ENCODE peak calls at places on chromosomes 6 and 20, in four cellular contexts. One of them, this sample, is unnamed.

GRCh38 chr6:145507251-145507650 is 228.1 kb downstream of the EPM2A start:
- DNase-seq in HCT116: no peak
- DNase-seq in GM23338: no peak
- DNase-seq in SK-N-SH: no peak
- DNase-seq in this sample: no peak

GRCh38 chr20:22462975-22463914 is 121.1 kb downstream of the FOXA2 start:
- DNase-seq in HCT116: no peak
- DNase-seq in GM23338: peak
- DNase-seq in SK-N-SH: no peak
- DNase-seq in this sample: peak

GRCh38 chr6:145721144-145721543 is 14.2 kb downstream of the EPM2A start:
- DNase-seq in HCT116: no peak
- DNase-seq in GM23338: no peak
- DNase-seq in SK-N-SH: no peak
- DNase-seq in this sample: no peak

GRCh38 chr6:142045380-142046270 is 87.1 kb upstream of the GJE1 start:
- DNase-seq in HCT116: peak
- DNase-seq in GM23338: no peak
- DNase-seq in SK-N-SH: no peak
- DNase-seq in this sample: peak

GRCh38 chr6:44651604-44652003 is 264.1 kb downstream of the CDC5L start:
- DNase-seq in HCT116: no peak
- DNase-seq in GM23338: peak
- DNase-seq in SK-N-SH: no peak
- DNase-seq in this sample: no peak

GRCh38 chr20:6140947-6141346 is 18.1 kb upstream of the FERMT1 start:
- DNase-seq in HCT116: no peak
- DNase-seq in GM23338: peak
- DNase-seq in SK-N-SH: peak
- DNase-seq in this sample: peak

GRCh38 chr20:64077094-64077493 is 2.2 kb downstream of the RGS19 start:
- DNase-seq in HCT116: no peak
- DNase-seq in GM23338: no peak
- DNase-seq in SK-N-SH: no peak
- DNase-seq in this sample: no peak

GRCh38 chr6:163935158-163935762 is 520.7 kb downstream of the QKI start:
- DNase-seq in HCT116: no peak
- DNase-seq in GM23338: no peak
- DNase-seq in SK-N-SH: no peak
- DNase-seq in this sample: no peak

GRCh38 chr20:11851646-11852045 is 66.0 kb upstream of the BTBD3 start:
- DNase-seq in HCT116: no peak
- DNase-seq in GM23338: no peak
- DNase-seq in SK-N-SH: no peak
- DNase-seq in this sample: no peak

GRCh38 chr6:33160728-33161323 is 31.4 kb downstream of the COL11A2 start:
- DNase-seq in HCT116: peak
- DNase-seq in GM23338: peak
- DNase-seq in SK-N-SH: peak
- DNase-seq in this sample: peak

GRCh38 chr20:53146201-53146891 is 174.2 kb downstream of the TSHZ2 start:
- DNase-seq in HCT116: no peak
- DNase-seq in GM23338: no peak
- DNase-seq in SK-N-SH: no peak
- DNase-seq in this sample: no peak

GRCh38 chr6:137638926-137639706 is 144.9 kb upstream of the OLIG3 start:
- DNase-seq in HCT116: no peak
- DNase-seq in GM23338: no peak
- DNase-seq in SK-N-SH: no peak
- DNase-seq in this sample: no peak

GRCh38 chr6:7058250-7058923 is 49.4 kb upstream of the RREB1 start:
- DNase-seq in HCT116: peak
- DNase-seq in GM23338: no peak
- DNase-seq in SK-N-SH: no peak
- DNase-seq in this sample: peak

GRCh38 chr20:54061106-54061881 is 9.1 kb downstream of the BCAS1 start:
- DNase-seq in HCT116: no peak
- DNase-seq in GM23338: no peak
- DNase-seq in SK-N-SH: no peak
- DNase-seq in this sample: no peak

GRCh38 chr20:59493926-59494325 is 110.4 kb upstream of the PHACTR3 start:
- DNase-seq in HCT116: no peak
- DNase-seq in GM23338: no peak
- DNase-seq in SK-N-SH: no peak
- DNase-seq in this sample: no peak

GRCh38 chr6:79453558-79454042 is 83.6 kb downstream of the LCA5 start:
- DNase-seq in HCT116: no peak
- DNase-seq in GM23338: no peak
- DNase-seq in SK-N-SH: no peak
- DNase-seq in this sample: no peak

GRCh38 chr6:157521665-157522335 is 140.8 kb downstream of the ZDHHC14 start:
- DNase-seq in HCT116: no peak
- DNase-seq in GM23338: no peak
- DNase-seq in SK-N-SH: no peak
- DNase-seq in this sample: no peak

GRCh38 chr20:61644387-61645076 is 392.5 kb downstream of the CDH4 start:
- DNase-seq in HCT116: no peak
- DNase-seq in GM23338: no peak
- DNase-seq in SK-N-SH: no peak
- DNase-seq in this sample: no peak

GRCh38 chr20:56328861-56329260 is 29.9 kb upstream of the FAM210B start:
- DNase-seq in HCT116: no peak
- DNase-seq in GM23338: no peak
- DNase-seq in SK-N-SH: no peak
- DNase-seq in this sample: peak

GRCh38 chr20:39829713-39830112 is 859.3 kb downstream of the MAFB start:
- DNase-seq in HCT116: no peak
- DNase-seq in GM23338: peak
- DNase-seq in SK-N-SH: no peak
- DNase-seq in this sample: no peak

GRCh38 chr6:34657037-34657306 is 39.6 kb downstream of the ILRUN start:
- DNase-seq in HCT116: no peak
- DNase-seq in GM23338: no peak
- DNase-seq in SK-N-SH: no peak
- DNase-seq in this sample: no peak

GRCh38 chr6:34658605-34659218 is 37.9 kb downstream of the ILRUN start:
- DNase-seq in HCT116: no peak
- DNase-seq in GM23338: no peak
- DNase-seq in SK-N-SH: no peak
- DNase-seq in this sample: no peak

GRCh38 chr6:34654061-34654460 is 42.5 kb downstream of the ILRUN start:
- DNase-seq in HCT116: no peak
- DNase-seq in GM23338: no peak
- DNase-seq in SK-N-SH: no peak
- DNase-seq in this sample: no peak

GRCh38 chr6:34657307-34657978 is 39.1 kb downstream of the ILRUN start:
- DNase-seq in HCT116: no peak
- DNase-seq in GM23338: peak
- DNase-seq in SK-N-SH: no peak
- DNase-seq in this sample: peak

DNA sequence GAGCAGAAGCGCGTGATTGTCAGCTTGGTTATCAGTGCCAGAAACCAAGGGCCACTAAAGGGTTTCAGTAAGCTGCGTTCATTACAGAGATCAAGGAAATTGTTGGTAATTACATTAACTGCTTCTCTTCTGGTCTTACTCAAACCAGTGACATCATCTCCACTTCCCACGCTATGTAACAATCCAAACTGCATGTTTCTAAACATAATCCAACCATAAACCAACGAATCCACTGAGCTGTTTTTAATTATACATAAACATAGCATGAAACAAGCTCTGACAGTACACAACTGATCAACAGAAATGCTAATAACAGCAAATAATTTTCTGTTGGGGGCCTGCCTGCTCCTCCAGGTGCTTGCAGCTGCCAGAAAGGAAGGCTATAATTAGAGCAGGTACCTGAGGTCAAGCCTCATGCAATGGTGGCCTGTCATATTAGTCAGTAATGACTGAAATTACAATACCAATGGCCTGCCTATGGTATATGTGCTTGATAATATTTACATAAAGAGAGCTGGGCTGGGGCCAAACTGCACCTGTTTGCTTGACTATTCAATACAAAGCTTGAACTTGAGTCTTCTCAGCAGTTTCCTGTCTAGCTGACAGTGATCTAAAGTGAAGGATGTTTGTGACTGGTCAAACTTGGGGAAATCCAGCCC is 40.1 kb downstream of the ILRUN start:
- DNase-seq in HCT116: no peak
- DNase-seq in GM23338: no peak
- DNase-seq in SK-N-SH: peak
- DNase-seq in this sample: peak
- H3K4me3 ChIP-seq in HCT116: no peak
- H3K4me3 ChIP-seq in GM23338: no peak
- H3K4me3 ChIP-seq in SK-N-SH: peak
- H3K4me3 ChIP-seq in this sample: peak

GRCh38 chr6:31825553-31825952 is 2.0 kb upstream of the HSPA1B start:
- DNase-seq in HCT116: no peak
- DNase-seq in GM23338: peak
- DNase-seq in SK-N-SH: no peak
- DNase-seq in this sample: no peak

GRCh38 chr6:31826793-31827285 is 699 bp upstream of the HSPA1B start:
- DNase-seq in HCT116: no peak
- DNase-seq in GM23338: peak
- DNase-seq in SK-N-SH: no peak
- DNase-seq in this sample: no peak

GRCh38 chr6:31821301-31822037 is 6.1 kb upstream of the HSPA1B start:
- DNase-seq in HCT116: no peak
- DNase-seq in GM23338: peak
- DNase-seq in SK-N-SH: peak
- DNase-seq in this sample: peak

GRCh38 chr6:31820051-31820389 is 4.7 kb downstream of the HSPA1A start:
- DNase-seq in HCT116: no peak
- DNase-seq in GM23338: no peak
- DNase-seq in SK-N-SH: no peak
- DNase-seq in this sample: peak

DNA sequence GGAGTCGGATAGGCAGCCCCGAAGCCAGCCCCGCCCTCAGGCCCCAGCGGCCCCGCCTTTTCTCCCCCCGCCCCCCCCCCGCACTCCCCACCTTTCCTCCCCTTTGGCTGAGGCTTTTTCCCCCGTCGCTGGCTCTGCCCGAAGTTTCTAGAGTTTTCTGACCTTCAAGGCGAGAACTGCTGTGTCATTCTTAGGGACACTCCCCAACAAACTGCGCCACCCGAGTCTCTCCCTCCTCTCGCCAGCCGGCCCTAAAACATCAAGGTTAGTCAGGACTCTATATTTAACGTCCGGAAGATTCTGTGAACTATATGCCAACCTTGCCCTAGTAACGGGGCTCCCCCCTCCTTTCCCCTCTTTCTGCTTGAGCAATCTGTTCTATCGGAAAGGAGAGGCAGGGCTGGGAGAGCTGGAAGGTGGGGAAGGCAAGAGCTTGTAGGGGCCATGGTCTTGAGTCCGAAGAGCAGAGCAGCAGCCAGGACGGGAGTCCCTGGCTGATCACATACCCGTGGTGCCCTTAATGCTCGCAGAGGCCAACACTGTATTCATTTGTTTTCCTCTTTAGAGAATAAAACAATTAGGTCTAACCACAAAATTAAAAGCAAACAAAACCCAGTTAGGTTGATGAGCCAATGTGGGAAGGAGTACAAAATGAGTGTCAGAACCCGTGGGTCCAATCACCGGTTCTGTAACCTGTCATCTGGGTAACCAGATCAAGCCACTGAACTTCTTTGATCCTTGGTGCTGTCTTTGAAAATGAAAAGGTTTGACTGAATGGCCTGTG is 5.3 kb upstream of the HSPA1B start:
- DNase-seq in HCT116: no peak
- DNase-seq in GM23338: peak
- DNase-seq in SK-N-SH: peak
- DNase-seq in this sample: peak
- TF ChIP-seq EZH2phosphoT487 in HCT116: no peak
- TF ChIP-seq EZH2phosphoT487 in GM23338: no peak
- TF ChIP-seq EZH2phosphoT487 in SK-N-SH: no peak
- TF ChIP-seq EZH2phosphoT487 in this sample: no peak

GRCh38 chr20:45223136-45223535 is 2.0 kb downstream of the SEMG2 start:
- DNase-seq in HCT116: no peak
- DNase-seq in GM23338: no peak
- DNase-seq in SK-N-SH: no peak
- DNase-seq in this sample: no peak
- H3K4me3 ChIP-seq in HCT116: no peak
- H3K4me3 ChIP-seq in GM23338: no peak
- H3K4me3 ChIP-seq in SK-N-SH: no peak
- H3K4me3 ChIP-seq in this sample: no peak

GRCh38 chr6:83815631-83816030 is 37.5 kb upstream of the RIPPLY2 start:
- DNase-seq in HCT116: no peak
- DNase-seq in GM23338: no peak
- DNase-seq in SK-N-SH: peak
- DNase-seq in this sample: peak
- TF ChIP-seq EZH2phosphoT487 in HCT116: no peak
- TF ChIP-seq EZH2phosphoT487 in GM23338: no peak
- TF ChIP-seq EZH2phosphoT487 in SK-N-SH: no peak
- TF ChIP-seq EZH2phosphoT487 in this sample: no peak

GRCh38 chr6:98836025-98836961 is 1.9 kb downstream of the POU3F2 start:
- DNase-seq in HCT116: no peak
- DNase-seq in GM23338: peak
- DNase-seq in SK-N-SH: no peak
- DNase-seq in this sample: no peak

GRCh38 chr6:98839788-98840361 is 5.5 kb downstream of the POU3F2 start:
- DNase-seq in HCT116: no peak
- DNase-seq in GM23338: peak
- DNase-seq in SK-N-SH: peak
- DNase-seq in this sample: peak

GRCh38 chr6:98840385-98840784 is 6.0 kb downstream of the POU3F2 start:
- DNase-seq in HCT116: no peak
- DNase-seq in GM23338: no peak
- DNase-seq in SK-N-SH: no peak
- DNase-seq in this sample: no peak

GRCh38 chr6:98836962-98837944 is 2.9 kb downstream of the POU3F2 start:
- DNase-seq in HCT116: no peak
- DNase-seq in GM23338: no peak
- DNase-seq in SK-N-SH: no peak
- DNase-seq in this sample: no peak

GRCh38 chr6:98838027-98838426 is 3.7 kb downstream of the POU3F2 start:
- DNase-seq in HCT116: no peak
- DNase-seq in GM23338: no peak
- DNase-seq in SK-N-SH: no peak
- DNase-seq in this sample: no peak
- H3K4me3 ChIP-seq in HCT116: no peak
- H3K4me3 ChIP-seq in GM23338: no peak
- H3K4me3 ChIP-seq in SK-N-SH: no peak
- H3K4me3 ChIP-seq in this sample: no peak

DNA sequence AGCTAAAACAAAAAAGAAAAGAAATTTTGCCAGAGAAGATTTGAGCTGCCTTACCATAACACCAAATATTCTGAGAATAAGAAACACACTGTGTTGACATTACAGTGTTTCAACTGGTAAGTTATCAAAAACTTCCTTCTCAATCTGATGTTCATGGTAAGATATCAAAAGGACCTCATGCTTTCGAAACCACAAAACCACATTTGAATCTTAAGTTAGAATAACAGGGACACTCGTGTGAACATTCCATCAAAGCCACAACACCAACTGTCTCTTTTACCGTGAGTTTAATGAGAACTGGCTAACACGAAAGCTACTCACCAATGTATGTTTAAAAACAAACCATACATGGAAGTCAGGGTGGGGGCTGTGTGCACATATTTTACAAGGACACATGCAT is 73.0 kb upstream of the OPRM1 start:
- DNase-seq in HCT116: no peak
- DNase-seq in GM23338: no peak
- DNase-seq in SK-N-SH: no peak
- DNase-seq in this sample: no peak
- TF ChIP-seq EZH2phosphoT487 in HCT116: no peak
- TF ChIP-seq EZH2phosphoT487 in GM23338: no peak
- TF ChIP-seq EZH2phosphoT487 in SK-N-SH: no peak
- TF ChIP-seq EZH2phosphoT487 in this sample: no peak

GRCh38 chr6:111480988-111481830 is 1.8 kb downstream of the REV3L start:
- DNase-seq in HCT116: no peak
- DNase-seq in GM23338: no peak
- DNase-seq in SK-N-SH: no peak
- DNase-seq in this sample: no peak
- H3K4me3 ChIP-seq in HCT116: peak
- H3K4me3 ChIP-seq in GM23338: peak
- H3K4me3 ChIP-seq in SK-N-SH: peak
- H3K4me3 ChIP-seq in this sample: peak